ENCODE peak calls at places on chromosomes 3 and 15, in six cellular contexts. J is stomach, I is A549, R is suprapubic skin, D is HepG2, S is upper lobe of left lung. T is an unnamed sample.
A peak's percentile ranks its signal among the peaks of the same experiment; 100 is the strongest.

GRCh38 chr3:30707825-30708224 is 101.4 kb downstream of the TGFBR2 start:
- DNase-seq in I (no peak), R (no peak), S (no peak), D (no peak), J (no peak), T (no peak)

GRCh38 chr15:40754574-40754882 is 526 bp downstream of the RMDN3 start:
- DNase-seq in I (no peak), D (no peak), J (peak; percentile 45), R (peak; percentile 77), S (peak; percentile 37), T (peak; percentile 60)

GRCh38 chr3:194640829-194641228 is 7.6 kb upstream of the TMEM44 start:
- DNase-seq in S (no peak), J (no peak), I (no peak), D (peak; percentile 46), R (no peak), T (no peak)

GRCh38 chr3:57966823-57967222 is 41.4 kb upstream of the FLNB start:
- DNase-seq in I (no peak), R (no peak), S (no peak), D (no peak), J (no peak), T (no peak)

GRCh38 chr3:10448544-10448943 is 56.8 kb downstream of the ATP2B2 start:
- DNase-seq in S (no peak), J (no peak), D (no peak), I (no peak), R (no peak), T (no peak)

GRCh38 chr3:130565224-130565623 is 48.2 kb downstream of the COL6A6 start:
- DNase-seq in R (no peak), S (no peak), I (no peak), D (no peak), J (no peak), T (no peak)

GRCh38 chr3:191330309-191330712 is at the start of gene UTS2B:
- DNase-seq in R (no peak), J (no peak), S (no peak), I (no peak), D (peak; percentile 16), T (no peak)

GRCh38 chr15:64837502-64837901 is 4.2 kb upstream of the PLEKHO2 start:
- DNase-seq in D (no peak), I (no peak), J (no peak), R (no peak), S (peak; percentile 51), T (no peak)

GRCh38 chr15:42786978-42787377 is 50.0 kb upstream of the CDAN1 start:
- DNase-seq in I (no peak), J (no peak), S (no peak), R (no peak), D (no peak), T (no peak)

GRCh38 chr3:167739190-167739589 is 3.7 kb downstream of the SERPINI1 start:
- DNase-seq in D (peak; percentile 83), J (no peak), S (no peak), R (no peak), I (no peak), T (no peak)

GRCh38 chr3:177776656-177777055 is 579.4 kb upstream of the TBL1XR1 start:
- DNase-seq in R (no peak), D (peak; percentile 18), S (no peak), I (no peak), J (no peak), T (no peak)
- H3K4me3 ChIP-seq in R (no peak overlapping the region), D (no peak overlapping the region), S (no peak overlapping the region), I (no peak overlapping the region), J (no peak overlapping the region), T (no peak overlapping the region)

DNA sequence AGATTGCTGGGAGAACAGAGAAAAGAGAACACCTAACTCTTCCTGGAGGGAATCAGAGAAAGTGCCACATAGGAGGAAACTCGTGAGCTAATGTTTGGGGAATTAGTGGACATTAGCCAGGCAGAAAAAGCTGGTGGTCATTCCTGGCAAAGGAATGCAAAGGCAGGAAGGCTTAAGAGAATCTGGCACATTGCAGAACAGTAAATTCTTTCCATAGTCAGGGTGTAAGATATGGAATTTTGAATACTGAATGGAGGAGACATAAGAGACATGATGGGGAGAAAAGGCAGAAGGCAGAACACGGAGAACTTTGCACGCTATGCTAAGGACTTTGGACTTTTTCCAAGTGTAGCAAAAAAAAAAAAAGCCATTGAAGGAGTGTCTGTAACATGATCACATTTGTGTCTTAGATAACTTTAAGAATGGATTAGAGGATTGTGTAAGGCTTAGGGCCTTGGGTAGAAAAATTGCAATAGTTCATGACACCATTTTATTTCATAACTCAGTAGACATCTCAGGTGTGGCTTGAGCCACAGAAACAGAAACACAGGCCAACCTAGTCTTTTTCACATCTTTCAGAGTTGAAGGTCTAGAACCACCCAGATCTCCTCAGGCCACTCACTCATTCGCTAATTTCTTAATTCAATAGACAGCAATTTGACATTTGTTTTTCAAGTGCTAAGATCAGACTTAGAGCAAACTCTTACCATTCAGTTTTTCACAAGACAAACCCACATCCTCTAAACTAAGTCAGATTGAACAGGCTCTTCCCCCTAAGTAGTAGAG is 31.2 kb upstream of the CCDC80 start:
- DNase-seq in S (no peak), I (no peak), J (no peak), R (no peak), D (no peak), T (no peak)
- TF ChIP-seq EP300 in S (no peak), I (peak; percentile 22), J (no peak), R (no peak), D (no peak), T (no peak)

GRCh38 chr3:112634786-112635541 is 6.0 kb downstream of the CCDC80 start:
- DNase-seq in R (no peak), J (no peak), D (no peak), I (no peak), S (no peak), T (no peak)
- H3K4me1 ChIP-seq in R (peaks cover 32% of the 10 kb centered on the region), J (no peaks in the 10 kb centered on the region), D (no peaks in the 10 kb centered on the region), I (peaks cover 61% of the 10 kb centered on the region), S (no peaks in the 10 kb centered on the region), T (peaks cover 22% of the 10 kb centered on the region)

DNA sequence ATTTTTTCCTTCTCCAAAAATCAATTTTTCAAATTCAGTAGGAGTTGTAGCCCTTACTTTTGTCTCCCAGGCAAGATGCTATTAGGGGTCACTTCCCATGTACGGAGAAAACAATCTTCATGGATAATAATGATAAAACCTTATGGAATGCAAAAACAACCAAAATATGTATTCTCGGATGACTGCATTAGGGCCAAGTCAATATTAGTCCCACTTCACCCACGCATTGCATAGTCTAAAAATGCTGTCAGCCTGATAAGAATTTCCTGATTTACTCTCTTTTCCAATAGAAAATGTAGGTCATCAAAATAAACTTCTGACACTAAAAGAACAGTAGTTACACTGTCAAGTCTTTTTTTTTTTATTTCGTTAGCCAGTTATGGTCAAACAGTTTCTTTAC is 2.7 kb downstream of the VGLL3 start:
- DNase-seq in S (no peak), D (no peak), I (no peak), J (no peak), R (no peak), T (no peak)
- H3K4me3 ChIP-seq in S (peak overlapping the region; percentile 6), D (no peak overlapping the region), I (peak overlapping the region; percentile 84), J (no peak overlapping the region), R (peak overlapping the region; percentile 70), T (no peak overlapping the region)

DNA sequence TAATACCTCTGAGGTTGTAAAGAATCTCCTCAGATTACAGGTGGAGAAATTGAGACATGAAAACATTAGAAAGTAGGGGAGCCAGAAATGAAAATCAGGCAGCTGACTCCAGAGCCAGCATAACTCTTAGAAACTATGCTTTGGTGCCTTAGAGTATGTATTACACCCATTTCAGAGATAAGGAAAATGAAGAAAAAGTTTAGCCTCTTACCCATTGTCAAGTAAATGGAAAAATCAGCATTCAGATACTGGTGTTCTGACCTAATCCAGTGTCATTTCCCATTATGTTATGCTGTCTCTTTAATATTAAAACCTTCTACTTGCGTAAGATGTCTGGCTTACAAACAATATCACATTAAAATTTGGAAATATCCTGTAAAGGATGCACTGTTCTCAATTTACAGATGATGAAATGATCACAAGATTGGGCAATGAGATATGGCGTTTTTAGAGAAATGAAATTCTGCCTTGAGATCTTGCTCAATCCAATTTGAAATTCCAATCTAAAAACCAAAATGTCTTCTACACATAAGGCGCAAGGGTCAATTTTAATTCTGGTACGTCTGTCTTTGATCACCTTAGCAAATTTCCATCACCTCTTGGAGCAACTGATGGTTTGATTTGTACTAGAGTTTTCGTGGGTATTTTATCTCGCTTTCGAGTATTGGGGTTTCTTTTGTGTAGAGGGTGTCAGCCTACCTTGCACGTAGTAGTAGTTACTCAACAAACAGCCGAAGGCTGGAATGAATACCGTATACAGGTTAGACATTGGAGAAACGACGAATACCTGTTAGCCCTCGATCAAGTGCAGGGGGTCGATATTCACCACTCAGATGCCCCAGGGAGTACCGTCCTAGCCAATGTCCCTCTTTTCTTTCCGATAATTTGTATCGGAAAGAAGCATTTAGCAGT is 891 bp upstream of the ZCWPW2 start:
- DNase-seq in J (no peak), I (no peak), S (no peak), R (no peak), D (no peak), T (no peak)
- TF ChIP-seq EP300 in J (no peak), I (no peak), S (no peak), R (no peak), D (no peak), T (no peak)

DNA sequence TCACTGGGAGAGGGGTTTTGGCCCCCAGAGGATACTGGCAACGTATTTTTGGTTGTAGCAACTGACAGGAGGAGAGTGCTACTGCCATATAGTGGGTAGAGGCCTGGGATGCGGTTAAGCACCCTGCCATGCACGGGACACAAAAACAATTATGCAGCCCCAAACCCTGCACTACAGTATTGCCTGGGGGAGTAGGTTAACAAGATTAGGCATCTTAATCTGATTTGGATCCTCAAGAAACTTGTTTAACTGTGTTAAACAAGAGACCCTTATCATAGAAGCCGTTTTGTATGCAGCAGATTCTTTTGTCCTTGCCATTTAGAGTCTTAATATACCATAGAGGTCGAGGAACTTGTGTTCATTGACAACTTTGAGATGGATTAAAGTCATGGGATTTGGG is 3.4 kb downstream of the PHLDB2 start:
- DNase-seq in R (no peak), S (no peak), I (no peak), J (no peak), D (no peak), T (no peak)
- H3K4me1 ChIP-seq in R (peaks cover 62% of the 10 kb centered on the region), S (peaks cover 32% of the 10 kb centered on the region), I (peaks cover 68% of the 10 kb centered on the region), J (peaks cover 55% of the 10 kb centered on the region), D (peaks cover 54% of the 10 kb centered on the region), T (peaks cover 11% of the 10 kb centered on the region)

GRCh38 chr3:27993061-27993460 is 248.4 kb upstream of the CMC1 start:
- DNase-seq in S (no peak), I (no peak), D (no peak), J (no peak), R (no peak), T (no peak)

GRCh38 chr3:27985369-27986035 is 255.9 kb upstream of the CMC1 start:
- DNase-seq in S (no peak), R (no peak), D (no peak), J (no peak), I (no peak), T (no peak)

GRCh38 chr3:27990347-27990746 is 251.1 kb upstream of the CMC1 start:
- DNase-seq in S (no peak), R (no peak), J (no peak), D (no peak), I (no peak), T (no peak)

GRCh38 chr3:27986204-27986879 is 255.1 kb upstream of the CMC1 start:
- DNase-seq in S (no peak), I (no peak), J (no peak), R (no peak), D (no peak), T (no peak)

DNA sequence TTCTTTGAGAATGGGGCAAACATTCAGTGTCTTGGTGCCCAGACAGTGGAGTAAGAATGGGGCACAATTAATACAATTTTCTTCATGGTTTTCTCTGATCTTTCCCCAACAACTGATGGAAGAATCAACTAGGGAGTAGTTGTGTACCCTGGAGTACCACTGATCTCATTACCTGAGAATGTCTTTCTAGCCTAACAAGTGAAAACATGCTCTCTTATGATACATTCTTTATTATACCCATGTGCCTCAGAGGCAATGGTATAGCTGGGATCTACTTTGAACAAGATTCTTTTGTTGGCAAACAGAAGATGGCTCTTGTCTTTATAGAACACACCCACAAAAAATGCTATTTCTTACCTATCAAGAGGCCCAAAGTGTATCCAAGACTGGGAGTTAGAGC is 250.6 kb upstream of the CMC1 start:
- DNase-seq in D (no peak), S (no peak), R (no peak), I (no peak), J (no peak), T (no peak)
- H3K4me3 ChIP-seq in D (no peak overlapping the region), S (no peak overlapping the region), R (no peak overlapping the region), I (no peak overlapping the region), J (no peak overlapping the region), T (no peak overlapping the region)